ENCODE peak calls at places on chromosomes 4 and X, in four cellular contexts. P, C, Z and O are unnamed samples.

GRCh38 chr4:47914926-47915237 is 499 bp upstream of the NFXL1 start:
- DNase-seq in P (no peak), C (no peak), Z (no peak), O (no peak)

GRCh38 chrX:118726887-118727685 is at the start of gene IL13RA1:
- DNase-seq in Z (peak; percentile 82), P (no peak), C (peak; percentile 85), O (peak; percentile 21)

GRCh38 chrX:153900806-153901752 is 3.4 kb upstream of the AVPR2 start:
- DNase-seq in C (peak; percentile 51), Z (no peak), P (peak; percentile 55), O (no peak)

GRCh38 chr4:78296261-78296660 is 239.1 kb downstream of the FRAS1 start:
- DNase-seq in C (no peak), P (no peak), Z (no peak), O (no peak)

GRCh38 chr4:97370581-97370980 is 772.7 kb downstream of the STPG2 start:
- DNase-seq in P (no peak), C (no peak), Z (no peak), O (no peak)

GRCh38 chr4:83125738-83126141 is 11.2 kb upstream of the PLAC8 start:
- DNase-seq in Z (no peak), P (no peak), C (peak; percentile 85), O (no peak)

GRCh38 chr4:167826281-167826680 is 266.1 kb upstream of the ANXA10 start:
- DNase-seq in P (no peak), Z (no peak), C (no peak), O (no peak)

GRCh38 chr4:5773271-5773555 is 62.2 kb downstream of the EVC start:
- DNase-seq in P (no peak), Z (no peak), C (no peak), O (no peak)

GRCh38 chr4:687048-687974 is 1.6 kb downstream of the SLC49A3 start:
- DNase-seq in C (peak; percentile 91), Z (no peak), P (no peak), O (peak; percentile 70)

GRCh38 chr4:48033825-48034413 is 17.3 kb downstream of the NIPAL1 start:
- DNase-seq in C (peak; percentile 57), P (no peak), Z (no peak), O (no peak)

GRCh38 chrX:39967348-39967747 is 130.4 kb downstream of the BCOR start:
- DNase-seq in Z (no peak), P (no peak), C (no peak), O (no peak)

DNA sequence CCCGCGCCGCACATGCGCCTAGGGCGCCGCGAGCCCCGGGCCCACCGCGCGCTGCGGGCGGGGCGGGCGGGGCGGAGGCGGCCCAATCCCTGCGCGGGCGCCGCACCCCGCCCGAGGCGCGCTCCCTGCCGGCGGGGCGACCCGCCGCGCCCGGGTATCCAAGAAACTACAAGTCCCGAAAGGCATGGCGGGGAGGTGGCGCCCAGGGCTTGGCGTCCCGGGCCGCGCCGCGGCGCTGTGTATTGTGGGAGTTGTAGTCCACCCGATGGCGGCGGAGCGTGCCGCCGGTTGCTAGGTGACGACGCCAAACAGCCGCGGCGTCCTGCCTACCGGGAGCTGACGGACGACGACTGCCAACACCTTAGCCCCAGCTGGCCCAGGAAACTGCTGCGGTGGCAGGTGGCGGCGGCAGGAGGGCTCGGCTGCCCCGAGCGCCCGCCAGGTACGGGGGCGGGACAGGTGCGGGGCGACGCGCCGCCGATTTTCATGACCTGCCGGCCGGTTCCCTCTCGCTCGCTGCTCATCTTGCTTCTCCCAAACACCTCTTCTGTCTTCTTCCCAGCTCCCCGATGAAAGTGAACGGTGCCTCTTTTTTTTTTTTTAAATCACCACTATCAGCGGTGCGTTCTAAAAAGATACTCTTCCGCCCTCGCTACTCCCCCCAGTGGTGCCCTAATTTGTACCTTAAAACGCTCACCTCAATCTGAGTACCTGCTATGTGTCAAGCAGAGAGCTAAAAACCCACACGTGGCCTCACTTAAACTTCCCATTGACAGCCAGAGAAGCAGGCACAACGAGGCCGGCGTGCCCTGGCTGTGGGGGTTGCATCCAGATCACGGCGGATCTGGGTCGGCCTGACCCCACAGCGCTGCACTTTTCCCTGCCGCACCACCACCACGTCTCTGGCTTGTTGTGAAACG is at the start of gene CFAP99:
- DNase-seq in C (peak; percentile 99), Z (peak; percentile 94), P (peak; percentile 72), O (peak; percentile 89)
- H3K27me3 ChIP-seq in C (peaks cover 52% of the 10 kb centered on the region), Z (peaks cover 26% of the 10 kb centered on the region), P (peaks cover 22% of the 10 kb centered on the region), O (no peaks in the 10 kb centered on the region)

DNA sequence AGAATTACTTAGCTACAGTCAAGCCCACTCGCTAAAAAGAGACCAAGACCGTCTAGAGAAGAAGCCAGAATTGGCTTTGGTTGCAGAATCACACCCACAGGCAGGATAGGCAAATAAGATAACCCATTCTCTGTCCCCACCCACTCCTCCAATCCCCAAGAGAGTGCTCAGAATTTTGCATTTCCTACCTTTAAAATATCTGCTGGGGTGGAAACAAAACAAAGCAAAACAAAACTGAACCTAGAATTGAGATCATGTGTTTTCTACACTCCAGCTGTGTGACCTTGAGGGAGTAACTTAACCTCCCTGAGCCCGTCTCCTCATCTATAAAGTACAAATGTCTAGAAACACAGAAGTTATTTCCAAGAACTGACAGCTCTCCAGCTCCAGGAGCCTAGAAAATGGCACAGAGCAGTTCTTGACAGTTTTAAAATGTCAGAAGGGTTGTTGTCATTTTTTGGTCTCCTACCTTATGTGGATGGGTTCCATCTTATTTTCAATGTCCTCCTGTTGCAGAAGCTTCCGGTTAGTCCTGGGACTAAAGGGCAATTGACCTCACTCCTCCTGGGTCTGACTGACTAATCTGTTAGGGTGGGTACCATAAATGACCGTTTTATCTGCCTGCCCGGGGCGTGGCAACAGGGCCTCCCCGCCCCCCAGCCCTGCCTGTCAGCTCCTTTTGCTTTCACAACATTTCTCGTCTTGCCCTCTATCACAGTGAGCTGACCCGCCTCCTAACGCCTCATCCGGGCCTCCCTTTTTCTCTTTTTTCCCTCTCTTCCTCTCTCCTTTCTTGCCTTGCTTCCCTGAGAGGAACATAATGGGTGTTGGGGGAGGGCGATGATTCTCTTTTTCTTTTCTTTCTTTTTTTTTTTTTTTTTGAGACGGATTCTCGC is 114.0 kb downstream of the RBM47 start:
- DNase-seq in Z (no peak), C (peak; percentile 86), P (peak; percentile 95), O (no peak)
- H3K4me3 ChIP-seq in Z (no peak overlapping the region), C (peak overlapping the region; percentile 53), P (peak overlapping the region; percentile 47), O (no peak overlapping the region)

GRCh38 chrX:107442914-107443527 is 6.4 kb upstream of the FRMPD3 start:
- DNase-seq in C (no peak), Z (no peak), P (no peak), O (no peak)

GRCh38 chrX:107447642-107448041 is 1.8 kb upstream of the FRMPD3 start:
- DNase-seq in P (no peak), Z (no peak), C (no peak), O (no peak)

GRCh38 chrX:107445146-107445545 is 4.3 kb upstream of the FRMPD3 start:
- DNase-seq in C (no peak), Z (no peak), P (no peak), O (no peak)

GRCh38 chrX:107448625-107449468 is 605 bp upstream of the FRMPD3 start:
- DNase-seq in C (no peak), Z (peak; percentile 27), P (no peak), O (no peak)

DNA sequence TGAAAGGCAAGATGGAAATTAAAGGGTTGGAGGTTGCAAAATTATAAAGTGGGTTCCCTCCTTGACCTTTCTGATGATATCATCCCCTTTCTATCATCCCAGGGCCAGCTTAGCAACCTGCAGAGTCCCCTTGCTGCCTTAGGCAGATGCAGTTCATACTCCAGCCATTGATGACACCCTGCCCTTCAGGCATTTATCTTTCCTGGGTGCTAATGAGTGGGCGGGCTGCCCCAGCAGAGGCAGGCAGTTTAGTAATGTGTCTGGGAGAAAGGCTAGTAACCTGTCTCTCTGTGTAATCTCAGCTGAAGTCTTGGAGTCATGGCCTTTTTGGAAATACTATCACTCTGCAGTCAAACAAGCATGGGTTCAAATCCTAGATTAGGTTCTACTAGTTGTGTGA is 3.8 kb upstream of the FRMPD3 start:
- DNase-seq in C (no peak), Z (no peak), P (no peak), O (no peak)
- H3K27me3 ChIP-seq in C (peaks cover 13% of the 10 kb centered on the region), Z (no peaks in the 10 kb centered on the region), P (peaks cover 3% of the 10 kb centered on the region), O (no peaks in the 10 kb centered on the region)

DNA sequence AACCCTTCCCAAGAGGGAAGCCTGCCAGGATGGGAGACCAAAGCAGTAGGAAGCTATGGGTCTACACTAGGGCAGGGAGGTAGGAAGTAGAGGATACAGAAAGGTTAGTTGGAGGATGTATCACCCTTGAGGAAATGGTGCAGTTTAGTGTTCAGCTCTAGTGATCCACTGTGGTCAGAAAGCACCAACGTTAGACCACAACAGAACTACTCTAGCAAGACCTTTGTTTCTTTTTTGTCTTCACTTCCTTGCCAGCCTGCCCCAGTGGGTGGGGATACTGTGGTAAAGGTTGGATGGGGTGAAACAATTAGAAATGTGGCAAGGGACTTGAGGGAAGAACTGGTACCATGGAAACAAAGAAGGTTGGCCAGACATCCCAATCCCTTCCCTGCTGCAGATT is 83.3 kb downstream of the DDIT4L start:
- DNase-seq in C (no peak), P (peak; percentile 71), Z (no peak), O (no peak)
- H3K4me3 ChIP-seq in C (no peak overlapping the region), P (no peak overlapping the region), Z (no peak overlapping the region), O (no peak overlapping the region)

DNA sequence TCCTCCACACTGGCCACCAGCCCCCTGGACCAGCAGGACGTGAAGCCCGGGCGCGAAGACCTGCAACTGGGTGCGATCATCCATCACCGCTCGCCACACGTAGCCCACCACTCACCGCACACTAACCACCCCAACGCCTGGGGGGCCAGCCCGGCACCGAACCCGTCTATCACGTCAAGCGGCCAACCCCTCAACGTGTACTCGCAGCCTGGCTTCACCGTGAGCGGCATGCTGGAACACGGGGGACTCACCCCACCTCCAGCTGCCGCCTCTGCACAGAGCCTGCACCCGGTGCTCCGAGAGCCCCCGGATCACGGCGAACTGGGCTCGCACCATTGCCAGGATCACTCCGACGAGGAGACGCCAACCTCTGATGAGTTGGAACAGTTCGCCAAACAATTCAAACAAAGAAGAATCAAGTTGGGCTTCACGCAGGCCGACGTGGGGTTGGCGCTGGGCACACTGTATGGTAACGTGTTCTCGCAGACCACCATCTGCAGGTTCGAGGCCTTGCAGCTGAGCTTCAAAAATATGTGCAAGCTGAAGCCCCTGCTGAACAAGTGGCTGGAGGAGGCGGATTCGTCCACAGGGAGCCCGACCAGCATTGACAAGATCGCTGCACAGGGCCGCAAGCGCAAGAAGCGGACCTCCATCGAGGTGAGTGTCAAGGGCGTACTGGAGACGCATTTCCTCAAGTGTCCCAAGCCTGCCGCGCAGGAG is 596 bp downstream of the POU3F4 start:
- DNase-seq in Z (no peak), C (no peak), P (no peak), O (no peak)
- H3K27me3 ChIP-seq in Z (peaks cover 2% of the 10 kb centered on the region), C (peaks cover 19% of the 10 kb centered on the region), P (no peaks in the 10 kb centered on the region), O (no peaks in the 10 kb centered on the region)

GRCh38 chr4:140426610-140427103 is 791 bp downstream of the CLGN start:
- DNase-seq in P (no peak), C (no peak), Z (peak; percentile 2), O (no peak)
- H3K4me3 ChIP-seq in P (peak overlapping the region; percentile 55), C (peak overlapping the region; percentile 67), Z (peak overlapping the region; percentile 98), O (peak overlapping the region; percentile 81)

GRCh38 chrX:16082470-16083085 is 40.8 kb upstream of the GRPR start:
- DNase-seq in P (no peak), C (no peak), Z (no peak), O (no peak)

GRCh38 chrX:16077811-16078210 is 45.6 kb upstream of the GRPR start:
- DNase-seq in Z (no peak), P (no peak), C (no peak), O (no peak)

GRCh38 chrX:16075087-16075486 is 48.3 kb upstream of the GRPR start:
- DNase-seq in C (no peak), P (no peak), Z (no peak), O (no peak)

GRCh38 chrX:16081357-16081756 is 42.0 kb upstream of the GRPR start:
- DNase-seq in Z (no peak), C (no peak), P (no peak), O (no peak)

GRCh38 chrX:16076834-16077233 is 46.5 kb upstream of the GRPR start:
- DNase-seq in P (no peak), C (no peak), Z (no peak), O (no peak)
- H3K27me3 ChIP-seq in P (no peaks in the 10 kb centered on the region), C (no peaks in the 10 kb centered on the region), Z (no peaks in the 10 kb centered on the region), O (no peaks in the 10 kb centered on the region)